ENCODE peak calls at places on chromosomes 12 and 14, in eight cellular contexts. T, L, Z, J, O, A, N and Q are unnamed samples.
A peak's percentile ranks its signal among the peaks of the same experiment; 100 is the strongest.

GRCh38 chr12:91388573-91388972 is 206.0 kb upstream of the DCN start:
- DNase-seq in J (no peak), O (no peak), N (no peak), T (no peak), A (no peak), L (no peak), Z (no peak), Q (no peak)

GRCh38 chr12:42326466-42327226 is 679 bp downstream of the PPHLN1 start:
- DNase-seq in N (no peak), Z (no peak), O (no peak), A (peak; percentile 24), J (peak; percentile 38), L (peak; percentile 78), T (no peak), Q (peak; percentile 43)

GRCh38 chr14:92945959-92946846 is 23.3 kb downstream of the CHGA start:
- DNase-seq in L (peak; percentile 45), A (no peak), N (peak; percentile 23), Z (peak; percentile 74), O (no peak), T (no peak), J (no peak), Q (peak; percentile 68)

GRCh38 chr14:50003213-50004021 is 110.5 kb downstream of the ARF6 start:
- DNase-seq in Z (peak; percentile 90), T (peak; percentile 73), A (peak; percentile 92), L (peak; percentile 48), J (peak; percentile 93), O (peak; percentile 69), N (peak; percentile 82), Q (peak; percentile 51)

GRCh38 chr12:124636138-124636968 is 68.9 kb upstream of the NCOR2 start:
- DNase-seq in Z (peak; percentile 58), L (peak; percentile 64), O (peak; percentile 31), N (peak; percentile 74), A (no peak), T (peak; percentile 44), J (peak; percentile 92), Q (peak; percentile 87)

GRCh38 chr12:96383371-96383770 is 16.9 kb downstream of the CDK17 start:
- DNase-seq in O (no peak), A (no peak), J (no peak), L (no peak), T (no peak), N (no peak), Z (no peak), Q (no peak)

GRCh38 chr12:108967869-108968540 is 52.9 kb downstream of the SVOP start:
- DNase-seq in O (no peak), J (peak; percentile 35), N (no peak), L (no peak), T (no peak), Z (peak; percentile 30), A (no peak), Q (peak; percentile 3)

GRCh38 chr12:92136883-92137582 is 8.6 kb downstream of the BTG1 start:
- DNase-seq in T (no peak), L (peak; percentile 87), N (no peak), O (no peak), Z (no peak), J (no peak), A (no peak), Q (peak; percentile 95)

GRCh38 chr12:124296295-124296915 is 1.5 kb downstream of the RFLNA start:
- DNase-seq in O (no peak), L (no peak), N (no peak), T (no peak), J (no peak), A (no peak), Z (no peak), Q (no peak)

GRCh38 chr14:54568821-54569591 is 2.1 kb downstream of the SAMD4A start:
- DNase-seq in N (peak; percentile 16), Z (peak; percentile 71), T (no peak), L (peak; percentile 33), J (peak; percentile 23), A (no peak), O (no peak), Q (peak; percentile 32)
- H3K4me3 ChIP-seq in N (no peak overlapping the region), Z (peak overlapping the region; percentile 69), T (peak overlapping the region; percentile 94), L (peak overlapping the region; percentile 54), J (peak overlapping the region; percentile 34), A (no peak overlapping the region), O (no peak overlapping the region), Q (peak overlapping the region; percentile 80)

GRCh38 chr12:81015510-81015909 is 62.4 kb upstream of the ACSS3 start:
- DNase-seq in Z (no peak), J (no peak), A (no peak), N (no peak), T (no peak), L (no peak), O (no peak), Q (no peak)

GRCh38 chr12:81005635-81006034 is 67.9 kb upstream of the LIN7A start:
- DNase-seq in J (no peak), T (no peak), Z (no peak), O (no peak), L (no peak), A (no peak), N (no peak), Q (no peak)

GRCh38 chr12:81010641-81011040 is 67.2 kb upstream of the ACSS3 start:
- DNase-seq in A (no peak), O (no peak), L (no peak), N (no peak), Z (no peak), J (no peak), T (no peak), Q (peak; percentile 1)
- TF ChIP-seq CTCF in A (no peak), O (no peak), L (no peak), N (no peak), Z (no peak), J (no peak), T (no peak), Q (no peak)

DNA sequence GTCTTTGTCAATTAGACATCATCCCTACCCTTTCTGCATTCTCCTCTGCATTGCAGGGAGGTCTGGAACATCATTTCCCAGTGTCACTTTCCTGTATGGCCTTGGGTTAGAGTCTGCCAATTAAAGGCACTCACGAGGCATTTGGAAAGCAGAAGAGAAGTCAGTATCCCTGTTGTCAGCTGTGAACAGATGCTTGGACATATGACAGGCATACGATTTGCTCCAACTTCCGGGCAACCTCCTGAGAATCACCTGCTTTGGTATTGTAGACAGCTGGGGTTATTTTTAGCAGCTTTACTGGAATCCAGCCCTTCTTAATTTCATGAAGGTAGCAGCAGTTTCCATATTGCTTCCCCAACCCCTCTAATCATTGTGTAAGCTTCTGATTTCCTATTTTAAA is 88.7 kb upstream of the DHRS4 start:
- DNase-seq in T (no peak), O (no peak), N (no peak), L (no peak), J (no peak), A (no peak), Z (no peak), Q (no peak)
- H3K4me3 ChIP-seq in T (no peak overlapping the region), O (no peak overlapping the region), N (no peak overlapping the region), L (no peak overlapping the region), J (no peak overlapping the region), A (no peak overlapping the region), Z (no peak overlapping the region), Q (no peak overlapping the region)

DNA sequence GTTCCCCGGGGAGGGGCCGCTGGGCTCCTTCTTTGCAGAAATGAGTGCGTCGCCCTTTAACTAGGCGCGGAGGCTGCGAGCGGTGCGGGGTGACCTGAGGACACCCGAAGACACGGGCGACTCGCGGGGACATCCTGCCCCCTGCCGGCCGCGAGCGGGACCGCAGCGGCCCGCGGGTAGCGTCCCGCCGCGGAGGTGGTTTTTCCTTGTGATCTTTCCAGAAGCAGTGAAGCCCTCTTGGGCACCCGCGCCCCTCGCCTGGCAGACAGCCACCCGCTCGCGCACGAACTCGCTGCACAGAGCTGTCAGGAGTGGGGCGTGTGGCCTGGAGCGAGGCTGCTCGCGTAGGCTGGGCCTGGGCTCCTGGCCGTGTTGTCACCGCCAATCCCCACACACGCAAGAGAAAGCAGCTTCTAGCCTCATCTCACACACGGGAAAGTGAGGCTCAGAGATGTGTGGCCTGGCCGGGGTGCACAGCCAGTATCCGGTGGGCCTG is 67.2 kb downstream of the DIO3 start:
- DNase-seq in N (peak; percentile 72), O (peak; percentile 74), J (peak; percentile 81), L (peak; percentile 20), T (peak; percentile 70), Z (peak; percentile 82), A (peak; percentile 75), Q (peak; percentile 61)
- TF ChIP-seq CTCF in N (peak; percentile 100), O (peak; percentile 97), J (peak; percentile 85), L (peak; percentile 72), T (peak; percentile 92), Z (peak; percentile 98), A (peak; percentile 79), Q (peak; percentile 72)

GRCh38 chr12:55679691-55680090 is 28.0 kb downstream of the ITGA7 start:
- DNase-seq in N (no peak), O (no peak), J (no peak), A (no peak), Z (no peak), T (no peak), L (no peak), Q (no peak)

GRCh38 chr12:55684761-55685370 is 22.8 kb downstream of the ITGA7 start:
- DNase-seq in Z (no peak), J (no peak), O (no peak), L (no peak), A (no peak), T (no peak), N (no peak), Q (no peak)

GRCh38 chr12:55683676-55684075 is 24.0 kb downstream of the ITGA7 start:
- DNase-seq in Z (no peak), T (no peak), N (no peak), A (no peak), L (no peak), O (no peak), J (no peak), Q (no peak)

GRCh38 chr12:55682087-55682796 is 25.5 kb downstream of the ITGA7 start:
- DNase-seq in T (no peak), Z (no peak), N (no peak), A (no peak), J (no peak), O (no peak), L (no peak), Q (no peak)

DNA sequence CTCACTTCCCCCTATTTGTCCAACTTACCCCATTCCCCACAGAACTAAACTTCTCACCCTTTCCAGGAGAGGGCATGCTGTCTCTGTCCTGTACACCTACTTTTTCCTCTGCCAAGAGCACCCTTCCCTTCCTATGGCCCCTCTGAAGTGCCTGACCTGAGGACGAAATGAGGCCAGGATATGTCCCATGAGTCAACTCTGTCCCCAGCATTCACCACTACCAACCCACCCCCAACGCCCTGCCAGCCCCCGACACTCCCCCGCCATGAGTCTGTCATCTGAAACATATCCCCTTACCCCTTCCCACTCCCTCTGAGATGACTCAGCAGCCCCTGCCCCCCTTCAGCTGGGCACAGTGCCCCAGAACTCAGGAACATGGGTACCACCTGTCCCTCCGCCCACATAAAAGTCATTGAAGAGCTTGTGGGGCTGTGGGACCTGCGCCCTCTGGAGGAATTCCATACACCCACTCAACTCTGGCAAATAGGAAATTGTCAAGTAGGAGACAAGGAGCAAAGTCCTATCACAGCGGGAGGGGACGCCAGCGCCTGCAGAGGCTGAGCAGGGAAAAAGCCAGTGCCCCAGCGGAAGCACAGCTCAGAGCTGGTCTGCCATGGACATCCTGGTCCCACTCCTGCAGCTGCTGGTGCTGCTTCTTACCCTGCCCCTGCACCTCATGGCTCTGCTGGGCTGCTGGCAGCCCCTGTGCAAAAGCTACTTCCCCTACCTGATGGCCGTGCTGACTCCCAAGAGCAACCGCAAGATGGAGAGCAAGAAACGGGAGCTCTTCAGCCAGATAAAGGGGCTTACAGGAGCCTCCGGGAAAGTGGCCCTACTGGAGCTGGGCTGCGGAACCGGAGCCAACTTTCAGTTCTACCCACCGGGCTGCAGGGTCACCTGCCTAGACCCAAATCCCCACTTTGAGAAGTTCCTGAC is 26.3 kb downstream of the ITGA7 start:
- DNase-seq in Z (peak; percentile 76), L (peak; percentile 53), O (no peak), J (peak; percentile 71), A (no peak), N (peak; percentile 58), T (peak; percentile 69), Q (peak; percentile 66)
- H3K4me3 ChIP-seq in Z (peak overlapping the region; percentile 33), L (peak overlapping the region; percentile 48), O (no peak overlapping the region), J (peak overlapping the region; percentile 29), A (no peak overlapping the region), N (no peak overlapping the region), T (peak overlapping the region; percentile 41), Q (peak overlapping the region; percentile 37)